ENCODE peak calls at places on chromosomes 16 and 17, in four cellular contexts. G, Z, I and D are unnamed samples. For H3K4me1, the result is how much of the 10 kb centered on the place peaks cover.

GRCh38 chr16:60203525-60204124 is 1469.5 kb upstream of the GOT2 start:
- DNase-seq in Z (no peak), G (no peak), I (no peak), D (no peak)

GRCh38 chr16:10961231-10961630 is 16.9 kb downstream of the CLEC16A start:
- DNase-seq in Z (no peak), I (no peak), G (no peak), D (no peak)

GRCh38 chr17:46944931-46945330 is 22.0 kb downstream of the GOSR2 start:
- DNase-seq in G (no peak), Z (no peak), I (no peak), D (no peak)

GRCh38 chr17:72615627-72615991 is 476.9 kb downstream of the SLC39A11 start:
- DNase-seq in Z (no peak), I (no peak), G (no peak), D (no peak)

GRCh38 chr16:10569629-10570028 is 10.8 kb downstream of the EMP2 start:
- DNase-seq in G (no peak), I (no peak), Z (no peak), D (no peak)

GRCh38 chr17:36934144-36934758 is 3.0 kb upstream of the LHX1 start:
- DNase-seq in G (peak), I (no peak), Z (no peak), D (no peak)

GRCh38 chr16:51731160-51731559 is 580.1 kb upstream of the SALL1 start:
- DNase-seq in G (no peak), I (no peak), Z (no peak), D (no peak)

GRCh38 chr17:73548620-73549311 is 95.5 kb downstream of the SDK2 start:
- DNase-seq in I (no peak), G (no peak), Z (no peak), D (no peak)

GRCh38 chr16:77788196-77789084 is at the start of gene VAT1L:
- DNase-seq in G (no peak), Z (peak), I (no peak), D (peak)

GRCh38 chr16:75267631-75268264 is 16.3 kb upstream of the BCAR1 start:
- DNase-seq in G (peak), I (peak), Z (peak), D (peak)

GRCh38 chr16:85699224-85699558 is 10.4 kb upstream of the GINS2 start:
- DNase-seq in G (no peak), Z (no peak), I (no peak), D (no peak)

GRCh38 chr16:539901-540530 is 12.5 kb downstream of the CAPN15 start:
- DNase-seq in Z (no peak), I (no peak), G (no peak), D (no peak)

GRCh38 chr17:14499976-14500375 is 199.1 kb downstream of the HS3ST3B1 start:
- DNase-seq in I (no peak), G (no peak), Z (no peak), D (no peak)

GRCh38 chr17:41486809-41487530 is 2.7 kb downstream of the KRT36 start:
- DNase-seq in Z (peak), I (peak), G (peak), D (no peak)

GRCh38 chr17:57612202-57613071 is 132.7 kb downstream of the CCDC182 start:
- DNase-seq in I (peak), Z (no peak), G (no peak), D (no peak)

GRCh38 chr17:64781810-64782555 is 119.9 kb upstream of the SMURF2 start:
- DNase-seq in Z (no peak), G (no peak), I (no peak), D (no peak)

GRCh38 chr16:12426122-12426521 is 377.6 kb downstream of the CPPED1 start:
- DNase-seq in G (no peak), Z (no peak), I (no peak), D (no peak)

DNA sequence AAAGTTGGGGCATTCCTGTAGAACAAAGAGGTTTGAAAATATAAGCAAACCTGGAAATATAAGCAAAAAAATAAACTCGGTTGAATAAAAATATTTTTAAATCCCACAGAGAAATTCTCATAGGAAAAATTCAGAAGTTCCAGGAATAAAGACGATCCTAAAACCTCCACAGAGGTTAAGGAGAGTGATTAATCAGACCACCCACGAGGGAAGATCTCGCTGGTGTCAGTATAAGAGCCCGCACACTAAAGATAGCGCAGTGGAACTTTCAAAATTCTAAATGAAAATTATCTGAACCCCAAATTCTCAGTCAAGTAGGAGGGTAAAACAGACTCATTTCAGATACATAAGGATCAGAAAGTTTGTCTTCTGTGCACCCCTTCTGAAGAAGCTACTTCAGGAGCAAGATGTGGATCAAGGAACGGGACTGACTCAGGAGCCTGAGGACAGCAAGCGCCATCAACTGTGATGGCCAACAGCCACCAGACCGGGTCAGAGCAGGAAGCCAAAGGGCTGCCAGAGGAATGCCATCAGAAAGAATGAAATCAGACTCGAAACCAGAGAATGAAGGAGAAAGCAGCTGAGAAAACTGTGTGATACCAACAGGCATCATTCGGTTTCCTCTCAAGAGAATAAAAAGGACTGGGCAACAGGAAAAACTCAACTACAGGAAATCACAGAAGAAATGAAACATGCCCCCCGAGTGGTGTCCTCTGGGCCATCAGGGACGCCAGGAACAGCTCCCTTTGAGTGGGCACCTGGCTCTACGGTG is 66.9 kb downstream of the CYTH1 start:
- DNase-seq in I (no peak), G (no peak), Z (no peak), D (no peak)
- H3K4me1 ChIP-seq in I (half or more), G (half or more), Z (under half), D (under half)

GRCh38 chr17:17837966-17838962 is 1.5 kb upstream of the SREBF1 start:
- DNase-seq in G (peak), I (peak), Z (peak), D (peak)

GRCh38 chr17:17841620-17842025 is 4.8 kb upstream of the SREBF1 start:
- DNase-seq in G (peak), I (peak), Z (no peak), D (no peak)

GRCh38 chr17:17842111-17842876 is 5.5 kb upstream of the SREBF1 start:
- DNase-seq in I (no peak), Z (peak), G (no peak), D (no peak)

GRCh38 chr17:17840751-17841591 is 4.2 kb upstream of the SREBF1 start:
- DNase-seq in G (no peak), Z (peak), I (peak), D (no peak)

GRCh38 chr17:17839792-17840707 is 3.3 kb upstream of the SREBF1 start:
- DNase-seq in G (peak), I (peak), Z (peak), D (peak)
- H3K4me1 ChIP-seq in G (half or more), I (half or more), Z (half or more), D (under half)

GRCh38 chr17:69450857-69451410 is 36.4 kb downstream of the MAP2K6 start:
- DNase-seq in I (no peak), G (no peak), Z (no peak), D (no peak)
- H3K4me1 ChIP-seq in I (under half), G (under half), Z (under half), D (under half)

GRCh38 chr16:84084570-84085270 is 32.0 kb downstream of the MBTPS1 start:
- DNase-seq in Z (peak), G (peak), I (peak), D (no peak)

GRCh38 chr16:84086357-84086756 is 30.4 kb downstream of the MBTPS1 start:
- DNase-seq in I (no peak), G (no peak), Z (no peak), D (no peak)

GRCh38 chr16:84085774-84086173 is 31.0 kb downstream of the MBTPS1 start:
- DNase-seq in I (no peak), G (no peak), Z (no peak), D (no peak)

GRCh38 chr16:84086996-84087395 is 29.7 kb downstream of the MBTPS1 start:
- DNase-seq in G (no peak), Z (no peak), I (no peak), D (no peak)

DNA sequence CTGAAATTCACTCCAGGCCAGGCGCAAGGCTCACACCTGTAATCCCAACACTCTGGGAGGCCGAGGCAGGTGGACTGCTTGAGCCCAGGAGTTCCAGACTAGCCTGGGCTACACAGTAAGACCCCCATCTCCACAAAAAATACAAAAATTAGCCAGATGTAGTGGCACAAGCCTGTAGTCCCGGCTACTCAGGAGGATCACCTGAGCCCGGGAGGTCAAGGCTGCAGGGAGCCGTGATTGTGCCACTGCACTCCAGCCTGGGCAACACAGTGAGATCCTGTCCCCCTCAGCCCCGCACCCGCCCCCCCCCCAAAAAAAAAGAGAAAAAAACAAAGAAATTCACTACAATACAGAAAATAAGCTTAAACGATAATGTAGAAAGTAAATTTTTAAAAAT is 31.5 kb downstream of the MBTPS1 start:
- DNase-seq in I (no peak), Z (no peak), G (no peak), D (no peak)
- H3K4me1 ChIP-seq in I (under half), Z (under half), G (under half), D (under half)

GRCh38 chr16:68470461-68471150 is 22.3 kb upstream of the SMPD3 start:
- DNase-seq in I (no peak), G (peak), Z (peak), D (no peak)
- H3K4me1 ChIP-seq in I (under half), G (under half), Z (under half), D (under half)

GRCh38 chr17:7576432-7576937 is 3.0 kb upstream of the CD68 start:
- DNase-seq in I (no peak), G (no peak), Z (no peak), D (peak)
- H3K4me1 ChIP-seq in I (half or more), G (half or more), Z (under half), D (under half)